ENCODE peak calls at places on chromosomes 4 and X, in four cellular contexts. One of them, this sample, is unnamed.

GRCh38 chr4:122742933-122743829 is 10.7 kb downstream of the BBS12 start:
- DNase-seq in neural crest cell: no peak
- DNase-seq in gastrocnemius medialis: no peak
- DNase-seq in NCI-H774: no peak
- DNase-seq in this sample: no peak

GRCh38 chrX:19798423-19798822 is 89.0 kb downstream of the SH3KBP1 start:
- DNase-seq in neural crest cell: no peak
- DNase-seq in gastrocnemius medialis: no peak
- DNase-seq in NCI-H774: no peak
- DNase-seq in this sample: no peak

GRCh38 chr4:122710434-122711308 is 21.8 kb upstream of the BBS12 start:
- DNase-seq in neural crest cell: no peak
- DNase-seq in gastrocnemius medialis: no peak
- DNase-seq in NCI-H774: no peak
- DNase-seq in this sample: no peak

GRCh38 chrX:57977992-57978391 is 67.7 kb upstream of the ZXDA start:
- DNase-seq in gastrocnemius medialis: no peak
- DNase-seq in neural crest cell: no peak
- DNase-seq in NCI-H774: no peak
- DNase-seq in this sample: no peak

GRCh38 chr4:137474711-137475301 is 57.5 kb downstream of the PCDH18 start:
- DNase-seq in NCI-H774: no peak
- DNase-seq in gastrocnemius medialis: no peak
- DNase-seq in neural crest cell: no peak
- DNase-seq in this sample: peak

GRCh38 chr4:113990886-113991285 is 11.4 kb upstream of the ARSJ start:
- DNase-seq in gastrocnemius medialis: no peak
- DNase-seq in NCI-H774: no peak
- DNase-seq in neural crest cell: no peak
- DNase-seq in this sample: no peak

GRCh38 chrX:123339201-123339905 is 155.3 kb downstream of the GRIA3 start:
- DNase-seq in gastrocnemius medialis: no peak
- DNase-seq in NCI-H774: no peak
- DNase-seq in neural crest cell: no peak
- DNase-seq in this sample: no peak

GRCh38 chrX:7925867-7926472 is 1.2 kb downstream of the PNPLA4 start:
- DNase-seq in gastrocnemius medialis: peak
- DNase-seq in neural crest cell: peak
- DNase-seq in NCI-H774: peak
- DNase-seq in this sample: peak

This sample was measured in NCI-H748 treated with DMSO at 0.1 percent for 48 hours.